ENCODE peak calls at places on chromosomes 3 and 15, in four cellular contexts. U is GM12878, E is H1, M is K562. L is an unnamed sample.

GRCh38 chr3:151901946-151902285 is 28.5 kb downstream of the SUCNR1 start:
- DNase-seq in U (no peak), E (no peak), M (no peak), L (no peak)

GRCh38 chr3:15291589-15292541 is 40.5 kb downstream of the SH3BP5 start:
- DNase-seq in E (no peak), M (peak; percentile 44), U (peak; percentile 89), L (no peak)

GRCh38 chr3:27721717-27722564 is at the start of gene EOMES:
- DNase-seq in E (peak; percentile 84), U (no peak), M (no peak), L (peak; percentile 67)

GRCh38 chr15:59691194-59691805 is 2.2 kb upstream of the BNIP2 start:
- DNase-seq in U (peak; percentile 13), M (no peak), E (no peak), L (peak; percentile 1)

GRCh38 chr15:51090753-51091152 is 4.0 kb downstream of the TNFAIP8L3 start:
- DNase-seq in U (no peak), E (no peak), M (no peak), L (no peak)

GRCh38 chr15:35540885-35541284 is 5.1 kb downstream of the DPH6 start:
- DNase-seq in U (no peak), M (no peak), E (no peak), L (no peak)

GRCh38 chr3:124928333-124929202 is 6.0 kb downstream of the MUC13 start:
- DNase-seq in M (peak; percentile 17), E (peak; percentile 66), U (no peak), L (peak; percentile 52)

GRCh38 chr3:170802164-170803151 is 67.5 kb downstream of the RPL22L1 start:
- DNase-seq in U (no peak), E (no peak), M (peak; percentile 32), L (no peak)

GRCh38 chr3:35183915-35184675 is 455.2 kb upstream of the ARPP21 start:
- DNase-seq in M (no peak), E (no peak), U (no peak), L (no peak)

GRCh38 chr15:71096676-71097075 is 18.6 kb upstream of the THSD4 start:
- DNase-seq in U (no peak), M (no peak), E (peak; percentile 11), L (no peak)

GRCh38 chr3:31275038-31275562 is 257.6 kb upstream of the STT3B start:
- DNase-seq in M (no peak), U (no peak), E (no peak), L (no peak)

GRCh38 chr3:111684640-111685039 is 89.5 kb upstream of the ZBED2 start:
- DNase-seq in M (no peak), U (no peak), E (no peak), L (no peak)

GRCh38 chr15:98292442-98293240 is 332.1 kb downstream of the ARRDC4 start:
- DNase-seq in E (peak; percentile 93), M (peak; percentile 83), U (no peak), L (peak; percentile 68)

GRCh38 chr3:65793495-65794200 is 245.1 kb downstream of the MAGI1 start:
- DNase-seq in U (no peak), M (no peak), E (no peak), L (no peak)

GRCh38 chr15:53833134-53833624 is 73.7 kb upstream of the WDR72 start:
- DNase-seq in E (no peak), M (no peak), U (no peak), L (no peak)

GRCh38 chr15:96564546-96564945 is 234.0 kb downstream of the NR2F2 start:
- DNase-seq in M (no peak), U (no peak), E (no peak), L (no peak)

GRCh38 chr15:42494998-42495360 is 455 bp upstream of the SNAP23 start:
- DNase-seq in M (no peak), E (no peak), U (no peak), L (no peak)

GRCh38 chr3:183578179-183578578 is 22.7 kb upstream of the KLHL6 start:
- DNase-seq in U (no peak), E (no peak), M (no peak), L (no peak)

GRCh38 chr3:194300392-194300758 is 50.8 kb downstream of the CPN2 start:
- DNase-seq in U (no peak), M (no peak), E (no peak), L (peak; percentile 75)

GRCh38 chr15:28904541-28905303 is 18.9 kb downstream of the APBA2 start:
- DNase-seq in E (no peak), U (no peak), M (peak; percentile 60), L (no peak)

GRCh38 chr15:52154896-52155865 is 36.0 kb downstream of the GNB5 start:
- DNase-seq in E (peak; percentile 28), U (no peak), M (no peak), L (no peak)

GRCh38 chr3:109339186-109339585 is 1.8 kb upstream of the DPPA4 start:
- DNase-seq in U (no peak), E (no peak), M (no peak), L (no peak)

GRCh38 chr3:119643528-119643927 is 16.9 kb downstream of the POPDC2 start:
- DNase-seq in M (no peak), U (no peak), E (no peak), L (no peak)

GRCh38 chr3:71492566-71492965 is 91.0 kb downstream of the FOXP1 start:
- DNase-seq in M (no peak), U (no peak), E (no peak), L (no peak)

GRCh38 chr15:92747047-92747446 is 91.5 kb upstream of the FAM174B start:
- DNase-seq in E (no peak), U (no peak), M (no peak), L (no peak)

GRCh38 chr3:14441240-14441919 is 39.0 kb downstream of the SLC6A6 start:
- DNase-seq in U (no peak), E (no peak), M (no peak), L (no peak)

GRCh38 chr3:185540705-185541104 is 11.7 kb downstream of the LIPH start:
- DNase-seq in U (no peak), M (no peak), E (no peak), L (no peak)

GRCh38 chr3:102104093-102104492 is 254.8 kb downstream of the NFKBIZ start:
- DNase-seq in U (no peak), E (no peak), M (no peak), L (no peak)

GRCh38 chr3:118972974-118973373 is 61.7 kb downstream of the IGSF11 start:
- DNase-seq in M (no peak), E (no peak), U (no peak), L (no peak)

GRCh38 chr3:184756151-184756681 is 44.4 kb upstream of the MAGEF1 start:
- DNase-seq in E (no peak), U (no peak), M (no peak), L (no peak)

GRCh38 chr3:159904911-159905310 is 83.7 kb upstream of the IL12A start:
- DNase-seq in U (no peak), E (no peak), M (no peak), L (no peak)

GRCh38 chr3:111758642-111759041 is 100.4 kb upstream of the PHLDB2 start:
- DNase-seq in M (no peak), E (no peak), U (no peak), L (no peak)

GRCh38 chr3:126015075-126015474 is 46.1 kb downstream of the ROPN1B start:
- DNase-seq in M (no peak), U (no peak), E (no peak), L (no peak)
- TF ChIP-seq YY1 in M (no peak), U (no peak), E (no peak), L (no peak)

GRCh38 chr3:186949281-186949982 is 19.1 kb downstream of the ST6GAL1 start:
- DNase-seq in U (no peak), M (peak; percentile 82), E (no peak), L (no peak)

GRCh38 chr3:186945255-186945823 is 15.0 kb downstream of the ST6GAL1 start:
- DNase-seq in U (no peak), M (no peak), E (no peak), L (no peak)

GRCh38 chr3:186942168-186942567 is 11.8 kb downstream of the ST6GAL1 start:
- DNase-seq in M (no peak), E (no peak), U (no peak), L (no peak)

GRCh38 chr3:186950402-186951093 is 20.2 kb downstream of the ST6GAL1 start:
- DNase-seq in E (no peak), U (no peak), M (no peak), L (no peak)

GRCh38 chr3:186946756-186947375 is 16.5 kb downstream of the ST6GAL1 start:
- DNase-seq in U (no peak), M (peak; percentile 19), E (no peak), L (no peak)
- H3K4me1 ChIP-seq in U (peaks cover 13% of the 10 kb centered on the region), M (peaks cover 43% of the 10 kb centered on the region), E (peaks cover 2% of the 10 kb centered on the region), L (peaks cover 12% of the 10 kb centered on the region)

GRCh38 chr3:48015451-48016182 is 599 bp downstream of the MAP4 start:
- DNase-seq in E (no peak), M (no peak), U (no peak), L (no peak)
- TF ChIP-seq YY1 in E (no peak), M (no peak), U (no peak), L (no peak)

DNA sequence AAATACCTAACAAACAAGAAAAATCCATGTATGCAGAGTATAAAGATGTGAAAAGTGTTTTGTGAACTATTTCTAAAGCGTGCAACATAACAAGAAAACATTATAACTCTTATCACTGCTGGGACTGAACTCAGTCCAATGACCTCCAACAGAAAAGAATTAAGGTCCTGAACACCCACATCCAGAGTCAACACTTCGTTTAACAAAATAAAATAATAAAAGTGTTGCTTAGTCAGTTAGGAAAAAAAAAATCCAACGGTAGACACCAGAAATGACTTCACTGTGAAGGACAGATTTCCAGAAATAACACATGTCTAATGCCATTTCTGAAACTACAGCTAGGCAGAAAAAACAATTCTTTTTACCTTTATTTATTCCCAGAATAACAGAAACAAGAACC is 28.0 kb downstream of the MB21D2 start:
- DNase-seq in M (no peak), E (no peak), U (no peak), L (no peak)
- H3K4me1 ChIP-seq in M (no peaks in the 10 kb centered on the region), E (peaks cover 29% of the 10 kb centered on the region), U (peaks cover 42% of the 10 kb centered on the region), L (peaks cover 9% of the 10 kb centered on the region)

GRCh38 chr3:45330500-45331295 is 57.7 kb upstream of the LARS2 start:
- DNase-seq in M (no peak), E (no peak), U (no peak), L (no peak)
- TF ChIP-seq YY1 in M (no peak), E (no peak), U (no peak), L (no peak)

GRCh38 chr15:67090297-67091072 is 25.1 kb downstream of the SMAD3 start:
- DNase-seq in M (no peak), E (no peak), U (no peak), L (no peak)
- H3K4me1 ChIP-seq in M (peaks cover 71% of the 10 kb centered on the region), E (peaks cover 22% of the 10 kb centered on the region), U (peaks cover 78% of the 10 kb centered on the region), L (peaks cover 28% of the 10 kb centered on the region)